ENCODE peak calls at places on chromosomes 13 and 19, in nine cellular contexts. One of them, this sample, is unnamed.

GRCh38 chr19:36837525-36837901 is 674 bp downstream of the ZNF790 start:
- DNase-seq in nucleus accumbens: no peak
- DNase-seq in activated gamma-delta T cell treated with anti-CD3 and anti-CD28 coated beads, Interleukin-2, amount 50 U/mL, for 16 hours: no peak
- DNase-seq in activated CD8-positive, alpha-beta T cell treated with anti-CD3 and anti-CD28 coated beads, Interleukin-2, amount 10 ng/mL, durations not matched to agents 7 days and 5 days: no peak
- DNase-seq in SK-N-SH: no peak
- DNase-seq in activated T-cell treated with anti-CD3 and anti-CD28 coated beads for 1 hour: no peak
- DNase-seq in omental fat pad: no peak
- DNase-seq in right cardiac atrium: no peak
- DNase-seq in activated effector memory CD4-positive, alpha-beta T cell treated with Interleukin-2 at 50 U/mL for 16 hours: no peak
- DNase-seq in this sample: no peak

GRCh38 chr19:51138549-51138979 is 3.5 kb upstream of the SIGLEC7 start:
- DNase-seq in nucleus accumbens: no peak
- DNase-seq in activated gamma-delta T cell treated with anti-CD3 and anti-CD28 coated beads, Interleukin-2, amount 50 U/mL, for 16 hours: no peak
- DNase-seq in activated CD8-positive, alpha-beta T cell treated with anti-CD3 and anti-CD28 coated beads, Interleukin-2, amount 10 ng/mL, durations not matched to agents 7 days and 5 days: no peak
- DNase-seq in SK-N-SH: no peak
- DNase-seq in activated T-cell treated with anti-CD3 and anti-CD28 coated beads for 1 hour: no peak
- DNase-seq in omental fat pad: no peak
- DNase-seq in right cardiac atrium: peak; percentile 74
- DNase-seq in activated effector memory CD4-positive, alpha-beta T cell treated with Interleukin-2 at 50 U/mL for 16 hours: no peak
- DNase-seq in this sample: no peak

GRCh38 chr19:23823952-23824389 is 65.3 kb upstream of the ZNF681 start:
- DNase-seq in nucleus accumbens: no peak
- DNase-seq in activated gamma-delta T cell treated with anti-CD3 and anti-CD28 coated beads, Interleukin-2, amount 50 U/mL, for 16 hours: no peak
- DNase-seq in activated CD8-positive, alpha-beta T cell treated with anti-CD3 and anti-CD28 coated beads, Interleukin-2, amount 10 ng/mL, durations not matched to agents 7 days and 5 days: peak; percentile 41
- DNase-seq in SK-N-SH: peak; percentile 27
- DNase-seq in activated T-cell treated with anti-CD3 and anti-CD28 coated beads for 1 hour: no peak
- DNase-seq in omental fat pad: no peak
- DNase-seq in right cardiac atrium: no peak
- DNase-seq in activated effector memory CD4-positive, alpha-beta T cell treated with Interleukin-2 at 50 U/mL for 16 hours: no peak
- DNase-seq in this sample: no peak

GRCh38 chr13:59951011-59951410 is 212.7 kb downstream of the DIAPH3 start:
- DNase-seq in nucleus accumbens: no peak
- DNase-seq in activated gamma-delta T cell treated with anti-CD3 and anti-CD28 coated beads, Interleukin-2, amount 50 U/mL, for 16 hours: no peak
- DNase-seq in activated CD8-positive, alpha-beta T cell treated with anti-CD3 and anti-CD28 coated beads, Interleukin-2, amount 10 ng/mL, durations not matched to agents 7 days and 5 days: no peak
- DNase-seq in SK-N-SH: no peak
- DNase-seq in activated T-cell treated with anti-CD3 and anti-CD28 coated beads for 1 hour: no peak
- DNase-seq in omental fat pad: no peak
- DNase-seq in right cardiac atrium: no peak
- DNase-seq in activated effector memory CD4-positive, alpha-beta T cell treated with Interleukin-2 at 50 U/mL for 16 hours: no peak
- DNase-seq in this sample: no peak

GRCh38 chr19:35720648-35721047 is 2.8 kb downstream of the KMT2B start:
- DNase-seq in nucleus accumbens: no peak
- DNase-seq in activated gamma-delta T cell treated with anti-CD3 and anti-CD28 coated beads, Interleukin-2, amount 50 U/mL, for 16 hours: no peak
- DNase-seq in activated CD8-positive, alpha-beta T cell treated with anti-CD3 and anti-CD28 coated beads, Interleukin-2, amount 10 ng/mL, durations not matched to agents 7 days and 5 days: no peak
- DNase-seq in SK-N-SH: no peak
- DNase-seq in activated T-cell treated with anti-CD3 and anti-CD28 coated beads for 1 hour: no peak
- DNase-seq in omental fat pad: no peak
- DNase-seq in right cardiac atrium: no peak
- DNase-seq in activated effector memory CD4-positive, alpha-beta T cell treated with Interleukin-2 at 50 U/mL for 16 hours: no peak
- DNase-seq in this sample: no peak

GRCh38 chr13:95714142-95714832 is 37.3 kb downstream of the DNAJC3 start:
- DNase-seq in nucleus accumbens: no peak
- DNase-seq in activated gamma-delta T cell treated with anti-CD3 and anti-CD28 coated beads, Interleukin-2, amount 50 U/mL, for 16 hours: no peak
- DNase-seq in activated CD8-positive, alpha-beta T cell treated with anti-CD3 and anti-CD28 coated beads, Interleukin-2, amount 10 ng/mL, durations not matched to agents 7 days and 5 days: no peak
- DNase-seq in SK-N-SH: no peak
- DNase-seq in activated T-cell treated with anti-CD3 and anti-CD28 coated beads for 1 hour: no peak
- DNase-seq in omental fat pad: no peak
- DNase-seq in right cardiac atrium: no peak
- DNase-seq in activated effector memory CD4-positive, alpha-beta T cell treated with Interleukin-2 at 50 U/mL for 16 hours: no peak
- DNase-seq in this sample: no peak

GRCh38 chr13:24627090-24627714 is 53.0 kb upstream of the ATP12A start:
- DNase-seq in nucleus accumbens: no peak
- DNase-seq in activated gamma-delta T cell treated with anti-CD3 and anti-CD28 coated beads, Interleukin-2, amount 50 U/mL, for 16 hours: no peak
- DNase-seq in activated CD8-positive, alpha-beta T cell treated with anti-CD3 and anti-CD28 coated beads, Interleukin-2, amount 10 ng/mL, durations not matched to agents 7 days and 5 days: no peak
- DNase-seq in SK-N-SH: peak; percentile 49
- DNase-seq in activated T-cell treated with anti-CD3 and anti-CD28 coated beads for 1 hour: no peak
- DNase-seq in omental fat pad: no peak
- DNase-seq in right cardiac atrium: no peak
- DNase-seq in activated effector memory CD4-positive, alpha-beta T cell treated with Interleukin-2 at 50 U/mL for 16 hours: no peak
- DNase-seq in this sample: no peak

GRCh38 chr19:47495478-47496372 is 11.7 kb upstream of the KPTN start:
- DNase-seq in nucleus accumbens: no peak
- DNase-seq in activated gamma-delta T cell treated with anti-CD3 and anti-CD28 coated beads, Interleukin-2, amount 50 U/mL, for 16 hours: no peak
- DNase-seq in activated CD8-positive, alpha-beta T cell treated with anti-CD3 and anti-CD28 coated beads, Interleukin-2, amount 10 ng/mL, durations not matched to agents 7 days and 5 days: no peak
- DNase-seq in SK-N-SH: no peak
- DNase-seq in activated T-cell treated with anti-CD3 and anti-CD28 coated beads for 1 hour: no peak
- DNase-seq in omental fat pad: no peak
- DNase-seq in right cardiac atrium: peak; percentile 33
- DNase-seq in activated effector memory CD4-positive, alpha-beta T cell treated with Interleukin-2 at 50 U/mL for 16 hours: no peak
- DNase-seq in this sample: no peak

GRCh38 chr13:42378383-42378780 is 106.4 kb downstream of the AKAP11 start:
- DNase-seq in nucleus accumbens: no peak
- DNase-seq in activated gamma-delta T cell treated with anti-CD3 and anti-CD28 coated beads, Interleukin-2, amount 50 U/mL, for 16 hours: no peak
- DNase-seq in activated CD8-positive, alpha-beta T cell treated with anti-CD3 and anti-CD28 coated beads, Interleukin-2, amount 10 ng/mL, durations not matched to agents 7 days and 5 days: no peak
- DNase-seq in SK-N-SH: no peak
- DNase-seq in activated T-cell treated with anti-CD3 and anti-CD28 coated beads for 1 hour: no peak
- DNase-seq in omental fat pad: no peak
- DNase-seq in right cardiac atrium: no peak
- DNase-seq in activated effector memory CD4-positive, alpha-beta T cell treated with Interleukin-2 at 50 U/mL for 16 hours: no peak
- DNase-seq in this sample: no peak

GRCh38 chr13:28585557-28585956 is 73.4 kb upstream of the POMP start:
- DNase-seq in nucleus accumbens: no peak
- DNase-seq in activated gamma-delta T cell treated with anti-CD3 and anti-CD28 coated beads, Interleukin-2, amount 50 U/mL, for 16 hours: no peak
- DNase-seq in activated CD8-positive, alpha-beta T cell treated with anti-CD3 and anti-CD28 coated beads, Interleukin-2, amount 10 ng/mL, durations not matched to agents 7 days and 5 days: no peak
- DNase-seq in SK-N-SH: no peak
- DNase-seq in activated T-cell treated with anti-CD3 and anti-CD28 coated beads for 1 hour: no peak
- DNase-seq in omental fat pad: no peak
- DNase-seq in right cardiac atrium: no peak
- DNase-seq in activated effector memory CD4-positive, alpha-beta T cell treated with Interleukin-2 at 50 U/mL for 16 hours: no peak
- DNase-seq in this sample: no peak

GRCh38 chr19:45150731-45151725 is 9.8 kb downstream of the NKPD1 start:
- DNase-seq in nucleus accumbens: no peak
- DNase-seq in activated gamma-delta T cell treated with anti-CD3 and anti-CD28 coated beads, Interleukin-2, amount 50 U/mL, for 16 hours: no peak
- DNase-seq in activated CD8-positive, alpha-beta T cell treated with anti-CD3 and anti-CD28 coated beads, Interleukin-2, amount 10 ng/mL, durations not matched to agents 7 days and 5 days: no peak
- DNase-seq in SK-N-SH: no peak
- DNase-seq in activated T-cell treated with anti-CD3 and anti-CD28 coated beads for 1 hour: no peak
- DNase-seq in omental fat pad: no peak
- DNase-seq in right cardiac atrium: no peak
- DNase-seq in activated effector memory CD4-positive, alpha-beta T cell treated with Interleukin-2 at 50 U/mL for 16 hours: no peak
- DNase-seq in this sample: no peak

GRCh38 chr13:31162151-31163008 is 676 bp upstream of the HSPH1 start:
- DNase-seq in nucleus accumbens: peak; percentile 99
- DNase-seq in activated gamma-delta T cell treated with anti-CD3 and anti-CD28 coated beads, Interleukin-2, amount 50 U/mL, for 16 hours: peak; percentile 90
- DNase-seq in activated CD8-positive, alpha-beta T cell treated with anti-CD3 and anti-CD28 coated beads, Interleukin-2, amount 10 ng/mL, durations not matched to agents 7 days and 5 days: peak; percentile 98
- DNase-seq in SK-N-SH: peak; percentile 89
- DNase-seq in activated T-cell treated with anti-CD3 and anti-CD28 coated beads for 1 hour: peak; percentile 87
- DNase-seq in omental fat pad: peak; percentile 91
- DNase-seq in right cardiac atrium: peak; percentile 97
- DNase-seq in activated effector memory CD4-positive, alpha-beta T cell treated with Interleukin-2 at 50 U/mL for 16 hours: peak; percentile 93
- DNase-seq in this sample: peak; percentile 99

GRCh38 chr19:10402441-10403038 is 802 bp downstream of the CDC37 start:
- DNase-seq in nucleus accumbens: no peak
- DNase-seq in activated gamma-delta T cell treated with anti-CD3 and anti-CD28 coated beads, Interleukin-2, amount 50 U/mL, for 16 hours: no peak
- DNase-seq in activated CD8-positive, alpha-beta T cell treated with anti-CD3 and anti-CD28 coated beads, Interleukin-2, amount 10 ng/mL, durations not matched to agents 7 days and 5 days: no peak
- DNase-seq in SK-N-SH: peak; percentile 76
- DNase-seq in activated T-cell treated with anti-CD3 and anti-CD28 coated beads for 1 hour: no peak
- DNase-seq in omental fat pad: no peak
- DNase-seq in right cardiac atrium: peak; percentile 77
- DNase-seq in activated effector memory CD4-positive, alpha-beta T cell treated with Interleukin-2 at 50 U/mL for 16 hours: no peak
- DNase-seq in this sample: peak; percentile 45

GRCh38 chr19:35483089-35483488 is 7.2 kb downstream of the KRTDAP start:
- DNase-seq in nucleus accumbens: no peak
- DNase-seq in activated gamma-delta T cell treated with anti-CD3 and anti-CD28 coated beads, Interleukin-2, amount 50 U/mL, for 16 hours: no peak
- DNase-seq in activated CD8-positive, alpha-beta T cell treated with anti-CD3 and anti-CD28 coated beads, Interleukin-2, amount 10 ng/mL, durations not matched to agents 7 days and 5 days: no peak
- DNase-seq in SK-N-SH: no peak
- DNase-seq in activated T-cell treated with anti-CD3 and anti-CD28 coated beads for 1 hour: no peak
- DNase-seq in omental fat pad: no peak
- DNase-seq in right cardiac atrium: no peak
- DNase-seq in activated effector memory CD4-positive, alpha-beta T cell treated with Interleukin-2 at 50 U/mL for 16 hours: no peak
- DNase-seq in this sample: no peak

GRCh38 chr13:75180805-75181455 is 301.0 kb downstream of the TBC1D4 start:
- DNase-seq in nucleus accumbens: no peak
- DNase-seq in activated gamma-delta T cell treated with anti-CD3 and anti-CD28 coated beads, Interleukin-2, amount 50 U/mL, for 16 hours: no peak
- DNase-seq in activated CD8-positive, alpha-beta T cell treated with anti-CD3 and anti-CD28 coated beads, Interleukin-2, amount 10 ng/mL, durations not matched to agents 7 days and 5 days: no peak
- DNase-seq in SK-N-SH: no peak
- DNase-seq in activated T-cell treated with anti-CD3 and anti-CD28 coated beads for 1 hour: no peak
- DNase-seq in omental fat pad: no peak
- DNase-seq in right cardiac atrium: no peak
- DNase-seq in activated effector memory CD4-positive, alpha-beta T cell treated with Interleukin-2 at 50 U/mL for 16 hours: no peak
- DNase-seq in this sample: no peak